ENCODE peak calls at places on chromosomes 13 and 19, in eight cellular contexts. E, Y, S, J, O, G, M and P are unnamed samples.

GRCh38 chr19:35911790-35912189 is 3.7 kb upstream of the TYROBP start:
- DNase-seq in E (no peak), Y (no peak), S (no peak), J (no peak), O (no peak), G (peak; percentile 75), M (no peak), P (no peak)

GRCh38 chr13:113882266-113882627 is 18.4 kb upstream of the GAS6 start:
- DNase-seq in E (no peak), Y (no peak), S (no peak), J (peak; percentile 85), O (peak; percentile 54), G (no peak), M (no peak), P (no peak)

GRCh38 chr13:72384186-72384823 is 343.1 kb downstream of the MZT1 start:
- DNase-seq in E (no peak), Y (no peak), S (no peak), J (no peak), O (no peak), G (no peak), M (no peak), P (no peak)

GRCh38 chr19:1009043-1009975 is 9.1 kb downstream of the GRIN3B start:
- DNase-seq in E (no peak), Y (no peak), S (no peak), J (no peak), O (no peak), G (no peak), M (no peak), P (no peak)

GRCh38 chr19:17847538-17848366 is at the start of gene JAK3:
- DNase-seq in E (peak; percentile 79), Y (peak; percentile 91), S (no peak), J (peak; percentile 77), O (no peak), G (no peak), M (peak; percentile 80), P (peak; percentile 72)

GRCh38 chr13:46555722-46556121 is 2.8 kb downstream of the LRCH1 start:
- DNase-seq in E (no peak), Y (no peak), S (no peak), J (no peak), O (no peak), G (no peak), M (no peak), P (no peak)

GRCh38 chr13:80074143-80074752 is 266.7 kb downstream of the SPRY2 start:
- DNase-seq in E (no peak), Y (no peak), S (no peak), J (no peak), O (no peak), G (no peak), M (no peak), P (no peak)

GRCh38 chr19:16208847-16209246 is 11.1 kb downstream of the AP1M1 start:
- DNase-seq in E (no peak), Y (no peak), S (no peak), J (no peak), O (no peak), G (no peak), M (no peak), P (peak; percentile 12)

GRCh38 chr13:50400930-50401553 is 385.8 kb downstream of the KCNRG start:
- DNase-seq in E (no peak), Y (no peak), S (no peak), J (no peak), O (no peak), G (no peak), M (no peak), P (no peak)

GRCh38 chr19:58585442-58586130 is 12.5 kb upstream of the MZF1 start:
- DNase-seq in E (no peak), Y (no peak), S (no peak), J (no peak), O (no peak), G (no peak), M (no peak), P (peak; percentile 39)

GRCh38 chr19:2242092-2242537 is 5.5 kb downstream of the SF3A2 start:
- DNase-seq in E (no peak), Y (no peak), S (no peak), J (no peak), O (no peak), G (no peak), M (no peak), P (no peak)

GRCh38 chr19:2237869-2238153 is 1.2 kb downstream of the SF3A2 start:
- DNase-seq in E (no peak), Y (no peak), S (no peak), J (no peak), O (no peak), G (no peak), M (no peak), P (no peak)

GRCh38 chr19:2239173-2239572 is 2.5 kb downstream of the SF3A2 start:
- DNase-seq in E (no peak), Y (no peak), S (no peak), J (no peak), O (no peak), G (no peak), M (no peak), P (no peak)

GRCh38 chr19:2240881-2241760 is 4.5 kb downstream of the SF3A2 start:
- DNase-seq in E (no peak), Y (no peak), S (no peak), J (no peak), O (no peak), G (no peak), M (no peak), P (no peak)

DNA sequence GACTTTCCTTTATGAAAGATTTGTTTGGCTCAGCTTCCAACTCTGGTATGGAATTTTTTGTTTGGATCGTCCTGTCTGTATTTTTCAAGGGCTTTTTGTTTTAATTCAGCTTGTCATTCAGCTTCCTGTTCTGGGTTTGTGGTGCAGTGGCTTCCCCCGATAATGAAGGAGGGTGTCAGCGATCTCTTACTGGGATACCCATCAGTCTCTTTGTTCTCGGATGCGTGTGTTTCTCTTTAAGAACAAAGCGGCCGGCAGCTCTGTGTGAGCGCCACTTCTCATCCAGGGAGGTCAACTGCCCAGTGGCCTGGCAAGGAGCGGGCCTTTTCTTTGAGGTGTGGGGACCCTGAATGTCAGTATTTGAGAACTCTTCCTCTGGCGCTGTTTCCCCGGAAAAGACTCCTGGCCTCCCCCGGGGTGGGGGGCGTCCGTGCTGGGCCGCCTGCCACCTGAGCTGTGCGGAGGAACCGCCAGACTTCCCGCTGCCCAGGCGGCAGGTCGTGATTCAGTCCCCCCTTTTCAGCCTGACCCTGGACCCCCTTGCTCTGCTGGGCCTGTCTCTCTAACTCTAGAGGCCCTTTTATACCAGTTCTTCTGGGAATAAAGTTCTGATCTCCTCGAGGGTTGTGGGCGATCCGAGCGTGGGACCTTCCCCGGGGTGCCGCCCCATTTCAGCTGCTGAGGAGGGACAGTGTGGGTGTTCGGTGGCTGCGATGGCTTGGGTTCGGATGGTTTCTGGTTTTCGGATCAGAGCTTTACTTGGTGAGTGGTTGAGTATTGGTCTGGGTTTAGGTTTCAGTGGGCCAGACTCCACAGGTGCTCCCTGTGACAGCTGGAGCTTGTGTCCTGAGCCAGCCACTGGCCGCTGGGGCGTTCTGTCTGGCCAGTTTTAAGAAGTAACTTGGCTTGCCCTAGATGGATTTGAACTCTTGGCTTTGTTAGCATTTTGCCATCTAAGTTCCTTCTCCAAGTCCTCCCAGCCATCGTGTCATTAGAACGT is 3.4 kb downstream of the SF3A2 start:
- DNase-seq in E (no peak), Y (peak; percentile 79), S (no peak), J (no peak), O (no peak), G (no peak), M (peak; percentile 52), P (peak; percentile 35)
- H3K4me1 ChIP-seq in E (peaks cover 9% of the 10 kb centered on the region), Y (peaks cover 70% of the 10 kb centered on the region), S (peaks cover 53% of the 10 kb centered on the region), J (peaks cover 59% of the 10 kb centered on the region), O (no peaks in the 10 kb centered on the region), G (peaks cover 18% of the 10 kb centered on the region), M (peaks cover 60% of the 10 kb centered on the region), P (peaks cover 67% of the 10 kb centered on the region)

GRCh38 chr19:6767081-6767356 is 216 bp downstream of the SH2D3A start:
- DNase-seq in E (no peak), Y (peak; percentile 80), S (no peak), J (no peak), O (no peak), G (no peak), M (no peak), P (no peak)

GRCh38 chr19:6769006-6769637 is 1.9 kb upstream of the SH2D3A start:
- DNase-seq in E (no peak), Y (no peak), S (no peak), J (no peak), O (no peak), G (no peak), M (no peak), P (no peak)

GRCh38 chr19:6767357-6768235 is at the start of gene SH2D3A:
- DNase-seq in E (peak; percentile 16), Y (peak; percentile 99), S (peak; percentile 24), J (peak; percentile 58), O (no peak), G (peak; percentile 94), M (peak; percentile 96), P (peak; percentile 97)

GRCh38 chr19:6766357-6767080 is 716 bp downstream of the SH2D3A start:
- DNase-seq in E (no peak), Y (no peak), S (no peak), J (no peak), O (no peak), G (no peak), M (no peak), P (no peak)

GRCh38 chr19:6768236-6768785 is 1.1 kb upstream of the SH2D3A start:
- DNase-seq in E (no peak), Y (no peak), S (no peak), J (no peak), O (no peak), G (no peak), M (peak; percentile 33), P (no peak)
- H3K4me1 ChIP-seq in E (no peaks in the 10 kb centered on the region), Y (peaks cover 54% of the 10 kb centered on the region), S (peaks cover 5% of the 10 kb centered on the region), J (peaks cover 10% of the 10 kb centered on the region), O (no peaks in the 10 kb centered on the region), G (no peaks in the 10 kb centered on the region), M (peaks cover 41% of the 10 kb centered on the region), P (peaks cover 43% of the 10 kb centered on the region)

DNA sequence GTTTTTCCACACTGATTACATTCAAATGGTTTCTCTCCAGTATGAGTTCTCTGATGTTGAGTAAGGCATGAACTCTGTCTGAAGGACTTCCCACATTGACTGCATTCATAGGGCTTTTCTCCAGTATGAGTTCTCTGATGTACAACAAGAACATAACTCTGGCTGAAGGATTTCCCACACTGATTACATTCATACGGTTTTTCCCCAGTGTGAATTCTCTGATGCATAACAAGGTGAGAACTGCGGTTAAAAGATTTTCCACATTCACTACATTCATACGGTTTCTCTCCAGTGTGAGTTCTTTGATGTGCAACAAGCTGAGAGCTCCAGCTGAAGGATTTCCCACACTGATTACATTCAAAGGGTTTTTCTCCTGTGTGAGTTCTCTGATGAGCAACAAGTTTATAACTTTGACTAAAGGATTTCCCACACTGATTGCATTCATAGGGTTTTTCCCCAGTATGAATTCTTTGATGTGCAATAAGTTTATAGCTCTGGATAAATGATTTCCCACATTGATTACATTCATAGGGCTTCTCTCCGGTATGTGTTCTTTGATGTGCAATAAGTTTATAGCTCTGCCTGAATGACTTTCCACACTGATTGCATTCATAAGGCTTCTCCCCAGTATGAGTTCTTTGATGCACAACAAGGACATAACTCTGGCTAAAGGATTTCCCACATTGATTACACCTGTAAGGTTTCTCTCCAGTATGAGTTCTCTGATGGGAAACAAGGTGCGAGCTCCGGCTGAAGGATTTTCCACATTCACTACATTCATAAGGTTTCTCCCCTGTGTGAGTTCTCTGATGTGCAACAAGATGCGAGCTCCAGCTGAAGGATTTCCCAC is 23.5 kb downstream of the ZNF180 start:
- DNase-seq in E (no peak), Y (no peak), S (no peak), J (no peak), O (no peak), G (no peak), M (no peak), P (no peak)
- H3K4me1 ChIP-seq in E (no peaks in the 10 kb centered on the region), Y (no peaks in the 10 kb centered on the region), S (no peaks in the 10 kb centered on the region), J (no peaks in the 10 kb centered on the region), O (no peaks in the 10 kb centered on the region), G (no peaks in the 10 kb centered on the region), M (no peaks in the 10 kb centered on the region), P (no peaks in the 10 kb centered on the region)

GRCh38 chr13:23630349-23631093 is 60.3 kb downstream of the TNFRSF19 start:
- DNase-seq in E (no peak), Y (no peak), S (no peak), J (no peak), O (no peak), G (no peak), M (no peak), P (no peak)
- H3K4me1 ChIP-seq in E (no peaks in the 10 kb centered on the region), Y (no peaks in the 10 kb centered on the region), S (no peaks in the 10 kb centered on the region), J (peaks cover 43% of the 10 kb centered on the region), O (no peaks in the 10 kb centered on the region), G (no peaks in the 10 kb centered on the region), M (no peaks in the 10 kb centered on the region), P (no peaks in the 10 kb centered on the region)